ENCODE peak calls at places on chromosomes 7 and 10, in eight cellular contexts. U, V, P, F, T, C, K and Q are unnamed samples.

GRCh38 chr7:562394-562675 is 42.7 kb upstream of the PDGFA start:
- DNase-seq in U (peak; percentile 16), V (no peak), P (no peak), F (no peak), T (no peak), C (no peak), K (no peak), Q (no peak)

GRCh38 chr10:58963723-58964124 is 212.7 kb upstream of the PHYHIPL start:
- DNase-seq in U (no peak), V (no peak), P (no peak), F (peak; percentile 25), T (no peak), C (no peak), K (no peak), Q (no peak)

GRCh38 chr10:32139223-32140073 is 83.2 kb upstream of the KIF5B start:
- DNase-seq in U (peak; percentile 91), V (peak; percentile 73), P (peak; percentile 86), F (peak; percentile 50), T (peak; percentile 94), C (peak; percentile 68), K (peak; percentile 69), Q (peak; percentile 84)

GRCh38 chr7:21948887-21949469 is 3.3 kb upstream of the CDCA7L start:
- DNase-seq in U (no peak), V (no peak), P (no peak), F (no peak), T (no peak), C (no peak), K (no peak), Q (no peak)

GRCh38 chr10:129766611-129767550 is 197.2 kb downstream of the EBF3 start:
- DNase-seq in U (peak; percentile 15), V (no peak), P (peak; percentile 3), F (peak; percentile 7), T (no peak), C (peak; percentile 23), K (peak; percentile 44), Q (peak; percentile 59)

GRCh38 chr7:148481965-148482626 is 108.5 kb upstream of the C7orf33 start:
- DNase-seq in U (no peak), V (no peak), P (no peak), F (no peak), T (no peak), C (no peak), K (no peak), Q (no peak)

GRCh38 chr10:78972947-78973900 is 95.5 kb upstream of the ZMIZ1 start:
- DNase-seq in U (peak; percentile 89), V (peak; percentile 72), P (peak; percentile 79), F (peak; percentile 64), T (peak; percentile 95), C (peak; percentile 69), K (peak; percentile 83), Q (peak; percentile 89)

GRCh38 chr10:71582019-71582418 is 137.6 kb downstream of the C10orf105 start:
- DNase-seq in U (no peak), V (no peak), P (no peak), F (no peak), T (peak; percentile 49), C (no peak), K (no peak), Q (no peak)

GRCh38 chr7:74483402-74484336 is 30.0 kb downstream of the GTF2IRD1 start:
- DNase-seq in U (no peak), V (no peak), P (no peak), F (peak; percentile 35), T (peak; percentile 67), C (no peak), K (no peak), Q (no peak)

GRCh38 chr7:74138334-74138867 is 35.8 kb upstream of the EIF4H start:
- DNase-seq in U (no peak), V (no peak), P (no peak), F (no peak), T (no peak), C (no peak), K (no peak), Q (no peak)

GRCh38 chr10:50279489-50279888 is 28.2 kb upstream of the ASAH2 start:
- DNase-seq in U (no peak), V (no peak), P (no peak), F (no peak), T (no peak), C (peak; percentile 39), K (no peak), Q (no peak)

GRCh38 chr10:132630666-132631347 is 93.2 kb downstream of the INPP5A start:
- DNase-seq in U (peak; percentile 94), V (peak; percentile 65), P (peak; percentile 49), F (peak; percentile 72), T (no peak), C (peak; percentile 70), K (peak; percentile 51), Q (peak; percentile 67)

GRCh38 chr10:86670290-86670811 is 2.0 kb downstream of the LDB3 start:
- DNase-seq in U (peak; percentile 72), V (no peak), P (no peak), F (no peak), T (no peak), C (no peak), K (no peak), Q (no peak)

GRCh38 chr7:149559711-149560110 is 62.1 kb upstream of the ZNF746 start:
- DNase-seq in U (no peak), V (no peak), P (no peak), F (no peak), T (peak; percentile 51), C (no peak), K (no peak), Q (no peak)

GRCh38 chr10:120917521-120918250 is 66.5 kb downstream of the WDR11 start:
- DNase-seq in U (no peak), V (no peak), P (no peak), F (no peak), T (no peak), C (no peak), K (no peak), Q (no peak)

GRCh38 chr10:66833023-66833422 is 92.8 kb upstream of the LRRTM3 start:
- DNase-seq in U (no peak), V (no peak), P (no peak), F (no peak), T (no peak), C (no peak), K (no peak), Q (no peak)

GRCh38 chr7:147523056-147523455 is 1067.5 kb upstream of the C7orf33 start:
- DNase-seq in U (no peak), V (no peak), P (no peak), F (no peak), T (no peak), C (no peak), K (no peak), Q (no peak)

GRCh38 chr7:30682131-30683083 is at the start of gene CRHR2:
- DNase-seq in U (no peak), V (no peak), P (no peak), F (no peak), T (no peak), C (no peak), K (no peak), Q (no peak)

GRCh38 chr10:3455385-3456334 is 283.1 kb upstream of the PITRM1 start:
- DNase-seq in U (no peak), V (no peak), P (no peak), F (no peak), T (peak; percentile 19), C (no peak), K (no peak), Q (no peak)

GRCh38 chr7:135837675-135838074 is 89.1 kb upstream of the FAM180A start:
- DNase-seq in U (no peak), V (no peak), P (no peak), F (no peak), T (no peak), C (no peak), K (no peak), Q (no peak)
- TF ChIP-seq CTCF in U (no peak), V (no peak), P (no peak), F (no peak), T (no peak), C (no peak), K (no peak), Q (no peak)

GRCh38 chr7:15140431-15140830 is 237.9 kb upstream of the DGKB start:
- DNase-seq in U (no peak), V (no peak), P (no peak), F (no peak), T (no peak), C (no peak), K (no peak), Q (no peak)
- TF ChIP-seq POLR2A in U (no peak), V (no peak), P (no peak), F (no peak), T (no peak), C (no peak), K (no peak), Q (no peak)

DNA sequence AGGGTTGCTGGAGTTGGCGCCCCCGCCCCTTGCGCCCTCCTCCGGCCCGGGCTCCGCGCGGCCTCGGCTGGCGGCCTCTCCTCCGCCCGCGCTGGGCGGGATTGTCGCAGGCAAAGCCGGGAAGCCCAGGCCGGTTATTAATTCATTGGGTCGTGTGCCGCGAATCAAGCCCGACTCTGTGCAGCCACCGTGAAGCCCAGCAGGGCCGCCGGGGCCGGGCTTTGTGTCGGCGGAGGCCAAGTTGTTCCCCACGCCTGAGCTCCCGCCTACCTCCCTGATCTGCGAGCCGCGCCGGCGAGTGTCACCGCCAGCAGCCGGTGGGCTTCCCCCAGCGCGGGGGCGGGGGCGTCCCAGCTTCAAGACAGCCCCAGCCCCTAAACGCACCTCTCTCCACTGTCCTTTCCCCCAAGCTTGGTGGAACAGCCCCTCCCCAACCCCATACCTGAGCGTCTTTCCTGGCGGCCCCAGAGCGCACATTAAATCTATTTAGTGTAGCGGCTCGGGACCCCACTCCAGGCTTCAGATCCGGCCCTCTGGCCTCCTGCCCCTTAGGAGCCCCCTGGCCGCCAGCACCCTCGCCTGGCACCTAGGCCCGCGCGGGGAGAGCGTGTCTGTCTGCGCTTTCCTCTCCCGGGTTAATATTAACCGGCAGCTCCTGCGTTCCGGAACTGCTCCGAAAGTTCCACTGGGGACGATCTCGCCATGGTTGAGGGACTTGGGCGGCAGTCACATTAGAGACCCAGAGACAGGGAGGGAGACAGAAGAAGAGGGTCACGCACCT is 3.5 kb downstream of the SHH start:
- DNase-seq in U (no peak), V (no peak), P (peak; percentile 63), F (no peak), T (no peak), C (peak; percentile 67), K (peak; percentile 77), Q (peak; percentile 52)
- H3K4me3 ChIP-seq in U (no peak overlapping the region), V (peak overlapping the region; percentile 46), P (no peak overlapping the region), F (peak overlapping the region; percentile 3), T (no peak overlapping the region), C (peak overlapping the region; percentile 59), K (peak overlapping the region; percentile 56), Q (peak overlapping the region; percentile 13)

GRCh38 chr10:34734918-34735317 is 80.2 kb downstream of the PARD3 start:
- DNase-seq in U (no peak), V (no peak), P (no peak), F (no peak), T (no peak), C (no peak), K (no peak), Q (no peak)

GRCh38 chr10:34739915-34740314 is 75.2 kb downstream of the PARD3 start:
- DNase-seq in U (peak; percentile 55), V (no peak), P (peak; percentile 39), F (peak; percentile 42), T (peak; percentile 91), C (peak; percentile 30), K (peak; percentile 54), Q (no peak)

GRCh38 chr10:34740321-34740720 is 74.8 kb downstream of the PARD3 start:
- DNase-seq in U (no peak), V (no peak), P (no peak), F (no peak), T (no peak), C (no peak), K (no peak), Q (no peak)

GRCh38 chr10:34736976-34737771 is 77.9 kb downstream of the PARD3 start:
- DNase-seq in U (no peak), V (no peak), P (no peak), F (no peak), T (no peak), C (no peak), K (no peak), Q (no peak)

GRCh38 chr10:34737772-34738169 is 77.3 kb downstream of the PARD3 start:
- DNase-seq in U (no peak), V (no peak), P (no peak), F (no peak), T (no peak), C (no peak), K (no peak), Q (no peak)
- TF ChIP-seq CTCF in U (no peak), V (no peak), P (no peak), F (no peak), T (no peak), C (no peak), K (no peak), Q (no peak)